ENCODE peak calls at places on chromosomes 2 and 18, in four cellular contexts. W is NCI-H460, B is EL, L is nephron progenitor cell. P is an unnamed sample.

GRCh38 chr2:20599001-20599600 is 51.8 kb downstream of the HS1BP3 start:
- DNase-seq in L (no peak), W (no peak), B (no peak), P (no peak)

GRCh38 chr18:50099725-50100414 is 95.1 kb downstream of the MYO5B start:
- DNase-seq in W (no peak), B (peak), L (no peak), P (peak)

GRCh38 chr2:55932843-55933242 is 9.3 kb upstream of the EFEMP1 start:
- DNase-seq in W (no peak), B (no peak), L (no peak), P (no peak)

GRCh38 chr18:11923454-11923853 is 15.3 kb upstream of the MPPE1 start:
- DNase-seq in W (no peak), B (no peak), L (no peak), P (no peak)

GRCh38 chr2:186595219-186595618 is 5.4 kb downstream of the ITGAV start:
- DNase-seq in W (no peak), B (peak), L (no peak), P (peak)

GRCh38 chr2:17578466-17578928 is 38.0 kb downstream of the VSNL1 start:
- DNase-seq in W (no peak), B (no peak), L (no peak), P (no peak)

GRCh38 chr18:32775628-32776027 is 2.8 kb upstream of the KLHL14 start:
- DNase-seq in W (no peak), L (no peak), B (no peak), P (no peak)

GRCh38 chr2:240558229-240558885 is 569 bp upstream of the ANKMY1 start:
- DNase-seq in W (no peak), L (no peak), B (no peak), P (no peak)

GRCh38 chr18:9049495-9049809 is 53.0 kb upstream of the NDUFV2 start:
- DNase-seq in B (no peak), L (no peak), W (no peak), P (no peak)

GRCh38 chr2:240999873-241000541 is 1.6 kb downstream of the SNED1 start:
- DNase-seq in L (no peak), B (no peak), W (no peak), P (no peak)

GRCh38 chr2:180625006-180625844 is 355.2 kb upstream of the UBE2E3 start:
- DNase-seq in B (peak), W (no peak), L (no peak), P (peak)

GRCh38 chr18:63578357-63578958 is 8.7 kb upstream of the SERPINB13 start:
- DNase-seq in B (peak), L (peak), W (peak), P (peak)

GRCh38 chr2:12119841-12120240 is 373.4 kb downstream of the LPIN1 start:
- DNase-seq in B (peak), L (no peak), W (no peak), P (peak)

GRCh38 chr2:69493268-69493667 is 56.0 kb upstream of the NFU1 start:
- DNase-seq in B (no peak), W (no peak), L (no peak), P (no peak)